ENCODE peak calls at places on chromosomes 13 and 19, in ten cellular contexts. G is AG10803; D is activated B cell treated with CpG ODN at 0.5 μM for 24 hours; N is WERI-Rb-1; Z is progenitor cell of endocrine pancreas; F is psoas muscle; R is CD4-positive, alpha-beta T cell; B is mammary epithelial cell; A is AG09319; X is thoracic aorta. W is an unnamed sample.

GRCh38 chr13:112567161-112567862 is 20.6 kb downstream of the TUBGCP3 start:
- DNase-seq in G (no peak), D (no peak), N (no peak), Z (no peak), F (no peak), R (no peak), B (no peak), A (no peak), X (no peak), W (no peak)

GRCh38 chr13:28059214-28059613 is 41.2 kb downstream of the FLT3 start:
- DNase-seq in G (peak), D (no peak), N (peak), Z (no peak), F (no peak), R (peak), B (peak), A (no peak), X (no peak), W (no peak)

GRCh38 chr19:58560007-58560887 is 1.8 kb upstream of the UBE2M start:
- DNase-seq in G (no peak), D (no peak), N (no peak), Z (no peak), F (no peak), R (no peak), B (no peak), A (no peak), X (no peak), W (no peak)

GRCh38 chr13:81659984-81660383 is 1319.1 kb upstream of the SPRY2 start:
- DNase-seq in G (no peak), D (no peak), N (no peak), Z (no peak), F (no peak), R (no peak), B (no peak), A (no peak), X (no peak), W (no peak)

GRCh38 chr19:3683405-3683865 is 16.8 kb downstream of the PIP5K1C start:
- DNase-seq in G (no peak), D (no peak), N (no peak), Z (no peak), F (no peak), R (no peak), B (no peak), A (no peak), X (no peak), W (peak)

GRCh38 chr19:15115762-15116615 is 8.8 kb downstream of the SYDE1 start:
- DNase-seq in G (no peak), D (no peak), N (no peak), Z (no peak), F (no peak), R (no peak), B (no peak), A (no peak), X (no peak), W (no peak)

GRCh38 chr13:29934531-29935308 is 84.3 kb upstream of the UBL3 start:
- DNase-seq in G (no peak), D (no peak), N (no peak), Z (no peak), F (no peak), R (no peak), B (no peak), A (no peak), X (no peak), W (no peak)

GRCh38 chr19:3338541-3339181 is 27.7 kb upstream of the NFIC start:
- DNase-seq in G (no peak), D (no peak), N (no peak), Z (no peak), F (no peak), R (peak), B (no peak), A (no peak), X (no peak), W (no peak)

GRCh38 chr13:108437496-108437895 is 168.0 kb downstream of the TNFSF13B start:
- DNase-seq in G (no peak), D (no peak), N (no peak), Z (no peak), F (no peak), R (no peak), B (peak), A (no peak), X (no peak), W (no peak)

GRCh38 chr19:53809518-53810186 is 14.5 kb downstream of the NLRP12 start:
- DNase-seq in G (no peak), D (no peak), N (peak), Z (no peak), F (no peak), R (no peak), B (no peak), A (no peak), X (no peak), W (no peak)

DNA sequence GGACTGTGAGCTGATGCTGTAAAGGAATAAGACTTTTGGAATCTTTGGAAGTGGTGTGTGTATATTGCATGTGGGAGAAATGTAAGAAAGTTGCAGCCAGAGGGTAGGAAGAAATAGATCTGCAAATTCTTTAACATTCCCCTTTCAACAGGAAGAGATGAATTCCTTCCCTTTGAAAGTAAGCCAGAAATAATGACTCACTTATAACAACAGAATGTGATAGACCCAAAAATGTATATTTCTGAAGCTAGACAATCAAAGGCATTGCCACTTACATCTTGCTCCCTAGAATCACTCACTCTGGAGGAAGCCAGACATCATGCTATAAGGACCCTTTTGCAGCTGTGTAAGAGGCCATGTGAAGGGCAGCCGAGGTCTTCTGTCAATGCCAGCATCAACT is 9.8 kb upstream of the SIAH3 start:
- DNase-seq in G (no peak), D (no peak), N (no peak), Z (no peak), F (no peak), R (no peak), B (peak), A (no peak), X (no peak), W (no peak)
- TF ChIP-seq CTCF in G (no peak), D (no peak), N (no peak), Z (no peak), F (no peak), R (no peak), B (no peak), A (no peak), X (no peak), W (no peak)

GRCh38 chr19:38850231-38850975 is 617 bp upstream of the HNRNPL start:
- DNase-seq in G (peak), D (peak), N (peak), Z (peak), F (peak), R (peak), B (peak), A (peak), X (peak), W (peak)

GRCh38 chr19:38849147-38849745 is 540 bp downstream of the HNRNPL start:
- DNase-seq in G (peak), D (peak), N (peak), Z (peak), F (peak), R (peak), B (peak), A (peak), X (peak), W (peak)

GRCh38 chr19:38846097-38846496 is 3.7 kb downstream of the HNRNPL start:
- DNase-seq in G (no peak), D (no peak), N (no peak), Z (no peak), F (no peak), R (no peak), B (no peak), A (no peak), X (no peak), W (no peak)

GRCh38 chr19:38849746-38850230 is at the start of gene HNRNPL:
- DNase-seq in G (no peak), D (peak), N (peak), Z (peak), F (peak), R (peak), B (no peak), A (no peak), X (no peak), W (peak)

DNA sequence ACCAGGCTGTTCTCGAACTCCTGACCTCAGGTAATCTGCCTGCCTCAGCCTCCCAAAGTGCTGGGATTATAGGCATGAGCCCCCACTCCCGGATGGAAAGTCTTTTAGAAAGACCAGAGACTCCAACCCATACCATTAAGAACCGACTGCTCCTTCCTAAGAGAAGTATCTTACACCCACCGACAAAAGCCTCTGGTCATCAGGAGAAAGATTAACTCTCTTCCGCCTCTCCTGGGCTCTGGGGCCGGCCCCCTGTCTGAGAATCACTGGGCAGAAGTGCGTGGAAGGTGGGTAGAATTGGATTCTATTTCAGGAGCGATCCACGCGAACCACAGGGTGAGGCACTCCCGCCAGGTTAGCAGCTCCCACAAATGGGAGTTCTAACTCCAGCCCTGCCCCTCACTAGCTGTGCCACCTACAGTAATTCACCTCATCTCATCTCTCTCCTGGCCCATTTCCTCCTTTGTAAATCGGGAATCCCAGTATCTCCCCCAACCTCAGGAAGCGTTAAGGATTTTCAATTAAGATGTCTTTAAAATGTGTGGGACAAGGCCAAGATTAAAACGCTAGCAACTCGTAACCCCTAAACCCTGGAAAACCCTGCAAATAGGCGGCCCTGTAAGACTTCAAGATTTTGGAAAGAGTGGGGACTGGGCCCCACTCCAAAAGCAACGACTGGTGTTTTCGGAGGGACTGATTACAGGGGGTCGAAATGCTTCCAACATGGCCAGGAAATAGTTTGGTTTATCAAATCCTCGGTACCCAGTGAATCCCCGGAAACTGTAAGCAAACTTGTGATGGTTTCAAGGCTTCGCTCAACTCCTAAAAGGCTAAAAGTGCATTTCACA is 1.3 kb downstream of the HNRNPL start:
- DNase-seq in G (no peak), D (no peak), N (no peak), Z (no peak), F (no peak), R (no peak), B (peak), A (no peak), X (no peak), W (no peak)
- TF ChIP-seq CTCF in G (no peak), D (no peak), N (no peak), Z (no peak), F (no peak), R (no peak), B (no peak), A (no peak), X (no peak), W (no peak)

DNA sequence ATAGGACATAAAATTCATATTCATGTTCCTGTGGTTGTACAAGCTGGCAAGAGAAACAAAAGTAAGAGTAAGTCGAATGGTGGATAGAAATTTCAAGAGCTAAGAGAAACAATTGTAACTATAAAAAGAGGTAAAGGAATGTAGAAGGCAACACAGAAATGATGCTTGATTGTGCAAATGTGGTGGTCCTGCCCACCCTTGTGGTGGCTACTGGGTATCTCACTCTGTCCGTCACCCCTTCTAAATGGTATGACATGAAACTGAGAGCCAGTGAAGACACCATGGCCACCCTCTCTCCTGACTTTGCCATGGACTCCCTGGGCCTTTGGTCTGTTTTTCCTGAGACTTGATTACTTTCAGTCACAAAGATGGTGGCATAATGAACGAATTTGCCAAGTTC is 925.9 kb upstream of the SLITRK6 start:
- DNase-seq in G (no peak), D (no peak), N (peak), Z (no peak), F (no peak), R (no peak), B (no peak), A (no peak), X (no peak), W (no peak)
- TF ChIP-seq CTCF in G (no peak), D (no peak), N (peak), Z (peak), F (no peak), R (no peak), B (no peak), A (no peak), X (no peak), W (peak)

GRCh38 chr13:111531505-111531904 is 211.1 kb downstream of the TEX29 start:
- DNase-seq in G (peak), D (no peak), N (no peak), Z (no peak), F (no peak), R (no peak), B (no peak), A (no peak), X (no peak), W (no peak)
- TF ChIP-seq CTCF in G (no peak), D (no peak), N (no peak), Z (peak), F (no peak), R (no peak), B (no peak), A (no peak), X (no peak), W (no peak)

DNA sequence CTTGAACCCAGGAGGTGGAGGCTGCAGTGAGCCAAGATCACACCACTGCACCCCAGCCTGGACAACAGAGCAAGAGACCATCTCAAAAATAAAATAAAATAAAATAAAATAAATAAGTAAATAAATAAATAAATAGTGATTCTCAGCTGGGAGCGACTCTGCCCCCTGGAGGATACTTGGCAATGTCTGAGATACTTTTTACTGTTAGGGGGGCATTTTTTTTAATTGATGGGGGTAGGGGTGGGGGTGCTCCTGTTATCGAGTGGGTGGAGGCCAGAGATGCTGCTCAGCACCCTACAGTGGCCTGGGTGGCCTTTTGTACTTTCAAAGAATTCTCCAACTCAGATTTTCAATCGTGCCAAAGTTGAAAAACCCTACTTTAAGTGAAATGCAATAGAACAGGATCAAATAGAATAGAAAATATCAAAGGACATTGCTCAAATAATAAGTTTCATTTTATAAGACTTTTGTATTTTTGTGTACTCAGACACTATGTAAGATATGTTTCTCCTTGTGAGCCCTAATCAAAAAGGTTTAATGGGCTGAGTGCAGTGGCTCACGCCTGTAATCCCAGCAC is 7.1 kb upstream of the CLPP start:
- DNase-seq in G (peak), D (no peak), N (no peak), Z (no peak), F (no peak), R (no peak), B (no peak), A (no peak), X (no peak), W (no peak)
- TF ChIP-seq CTCF in G (peak), D (no peak), N (no peak), Z (peak), F (peak), R (no peak), B (peak), A (peak), X (peak), W (peak)

GRCh38 chr13:20567881-20568528 is 1.0 kb downstream of the IFT88 start:
- DNase-seq in G (peak), D (no peak), N (no peak), Z (no peak), F (no peak), R (no peak), B (no peak), A (no peak), X (no peak), W (no peak)

GRCh38 chr13:20566424-20566916 is 487 bp upstream of the IFT88 start:
- DNase-seq in G (peak), D (no peak), N (peak), Z (no peak), F (no peak), R (no peak), B (peak), A (no peak), X (peak), W (no peak)

GRCh38 chr13:20565120-20565736 is 1.7 kb upstream of the IFT88 start:
- DNase-seq in G (no peak), D (no peak), N (no peak), Z (no peak), F (no peak), R (no peak), B (peak), A (no peak), X (no peak), W (no peak)

GRCh38 chr13:20570540-20570939 is 3.6 kb downstream of the IFT88 start:
- DNase-seq in G (peak), D (no peak), N (no peak), Z (no peak), F (no peak), R (no peak), B (peak), A (no peak), X (no peak), W (no peak)

GRCh38 chr13:20566917-20567755 is at the start of gene IFT88:
- DNase-seq in G (peak), D (peak), N (peak), Z (peak), F (peak), R (peak), B (peak), A (peak), X (peak), W (peak)
- TF ChIP-seq CTCF in G (no peak), D (no peak), N (no peak), Z (no peak), F (no peak), R (no peak), B (no peak), A (no peak), X (peak), W (no peak)

GRCh38 chr13:110330491-110331001 is 23.5 kb downstream of the COL4A2 start:
- DNase-seq in G (peak), D (no peak), N (no peak), Z (no peak), F (no peak), R (no peak), B (no peak), A (no peak), X (no peak), W (no peak)

GRCh38 chr13:110329258-110329657 is 22.2 kb downstream of the COL4A2 start:
- DNase-seq in G (no peak), D (no peak), N (no peak), Z (no peak), F (no peak), R (no peak), B (no peak), A (no peak), X (no peak), W (no peak)

GRCh38 chr13:110329798-110330461 is 22.8 kb downstream of the COL4A2 start:
- DNase-seq in G (no peak), D (no peak), N (no peak), Z (no peak), F (no peak), R (no peak), B (no peak), A (no peak), X (no peak), W (no peak)

GRCh38 chr13:110327036-110327790 is 20.1 kb downstream of the COL4A2 start:
- DNase-seq in G (peak), D (no peak), N (no peak), Z (no peak), F (no peak), R (no peak), B (no peak), A (no peak), X (no peak), W (no peak)

GRCh38 chr13:110328509-110328908 is 21.4 kb downstream of the COL4A2 start:
- DNase-seq in G (no peak), D (no peak), N (no peak), Z (no peak), F (no peak), R (no peak), B (no peak), A (no peak), X (no peak), W (no peak)
- TF ChIP-seq CTCF in G (no peak), D (no peak), N (no peak), Z (no peak), F (no peak), R (no peak), B (no peak), A (no peak), X (no peak), W (no peak)

GRCh38 chr19:49361438-49362047 is 673 bp downstream of the TEAD2 start:
- DNase-seq in G (peak), D (no peak), N (peak), Z (peak), F (peak), R (no peak), B (peak), A (peak), X (no peak), W (peak)

GRCh38 chr19:49364083-49364687 is 508 bp downstream of the DKKL1 start:
- DNase-seq in G (no peak), D (no peak), N (no peak), Z (no peak), F (no peak), R (no peak), B (no peak), A (no peak), X (no peak), W (no peak)

GRCh38 chr19:49362926-49363264 is 679 bp upstream of the TEAD2 start:
- DNase-seq in G (peak), D (no peak), N (no peak), Z (no peak), F (peak), R (no peak), B (no peak), A (no peak), X (no peak), W (peak)

GRCh38 chr19:49362048-49362925 is at the start of gene TEAD2:
- DNase-seq in G (peak), D (peak), N (peak), Z (peak), F (peak), R (no peak), B (peak), A (no peak), X (no peak), W (peak)

DNA sequence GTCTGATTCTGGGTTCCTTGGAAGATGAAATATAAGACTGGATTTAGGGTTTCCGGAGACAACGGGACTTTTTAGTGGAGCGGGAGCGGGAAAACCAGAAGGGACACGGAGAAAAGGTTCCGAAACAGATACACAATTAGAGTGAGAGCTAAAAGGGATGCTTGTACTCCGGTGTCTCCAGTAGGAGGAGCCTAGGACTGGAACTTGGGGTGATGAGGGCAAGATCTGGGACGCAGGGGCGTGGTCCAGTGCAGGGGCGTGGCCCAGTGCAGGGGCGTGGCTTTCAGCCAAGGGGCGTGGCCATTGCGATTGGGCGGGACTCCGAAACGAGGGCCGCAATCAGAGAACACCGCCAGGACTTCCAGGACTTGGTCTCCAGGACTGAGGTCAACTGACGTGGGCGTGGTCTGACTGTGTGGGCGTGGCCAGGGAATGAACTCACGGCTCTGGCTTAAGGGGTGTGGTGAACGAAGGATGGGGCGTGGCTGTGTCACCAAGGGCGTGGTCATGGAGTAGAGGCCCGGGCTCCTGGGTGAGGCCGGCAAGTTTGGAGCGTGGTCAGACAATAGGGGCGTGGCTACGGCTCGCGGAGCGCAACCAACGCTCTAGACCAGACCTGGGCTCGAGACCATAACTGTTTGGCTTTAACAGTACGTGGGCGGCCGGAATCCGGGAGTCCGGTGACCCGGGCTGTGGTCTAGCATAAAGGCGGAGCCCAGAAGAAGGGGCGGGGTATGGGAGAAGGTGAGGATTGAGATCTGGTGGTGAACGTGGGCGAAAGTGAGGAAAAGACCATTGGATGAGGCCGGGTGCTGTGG is at the start of gene DKKL1:
- DNase-seq in G (peak), D (peak), N (peak), Z (peak), F (peak), R (peak), B (peak), A (peak), X (peak), W (peak)
- TF ChIP-seq CTCF in G (peak), D (no peak), N (peak), Z (no peak), F (no peak), R (no peak), B (peak), A (peak), X (no peak), W (no peak)